ENCODE peak calls at places on chromosome 5, in five cellular contexts. R is aorta, C is uterus, S is A549, M is cardiac muscle cell. L is an unnamed sample. For H3K4me1, the result is how much of the 10 kb centered on the place peaks cover.

GRCh38 chr5:45847877-45848276 is 151.7 kb upstream of the HCN1 start:
- DNase-seq in R (no peak), S (no peak), C (no peak), M (no peak), L (no peak)

GRCh38 chr5:172676914-172677475 is 35.9 kb downstream of the NEURL1B start:
- DNase-seq in M (no peak), R (no peak), C (no peak), S (no peak), L (no peak)

GRCh38 chr5:105982526-105982925 is 1688.2 kb downstream of the EFNA5 start:
- DNase-seq in M (no peak), C (no peak), S (no peak), R (no peak), L (no peak)

GRCh38 chr5:96901384-96901783 is 25.1 kb downstream of the ERAP2 start:
- DNase-seq in S (peak), M (no peak), C (no peak), R (no peak), L (no peak)

GRCh38 chr5:37722236-37723146 is 117.3 kb downstream of the GDNF start:
- DNase-seq in M (peak), R (no peak), C (no peak), S (peak), L (no peak)

GRCh38 chr5:75567710-75568109 is 43.5 kb upstream of the ANKDD1B start:
- DNase-seq in S (peak), M (peak), C (no peak), R (no peak), L (no peak)

GRCh38 chr5:73821003-73821402 is 195.0 kb downstream of the ARHGEF28 start:
- DNase-seq in C (no peak), M (peak), S (no peak), R (no peak), L (no peak)

GRCh38 chr5:148729182-148729581 is 74.9 kb upstream of the HTR4 start:
- DNase-seq in R (no peak), M (peak), C (no peak), S (peak), L (no peak)

GRCh38 chr5:42483472-42484154 is 60.4 kb downstream of the GHR start:
- DNase-seq in M (no peak), C (no peak), R (no peak), S (no peak), L (no peak)

GRCh38 chr5:100647461-100648230 is 112.5 kb downstream of the FAM174A start:
- DNase-seq in S (peak), R (peak), C (peak), M (peak), L (no peak)

DNA sequence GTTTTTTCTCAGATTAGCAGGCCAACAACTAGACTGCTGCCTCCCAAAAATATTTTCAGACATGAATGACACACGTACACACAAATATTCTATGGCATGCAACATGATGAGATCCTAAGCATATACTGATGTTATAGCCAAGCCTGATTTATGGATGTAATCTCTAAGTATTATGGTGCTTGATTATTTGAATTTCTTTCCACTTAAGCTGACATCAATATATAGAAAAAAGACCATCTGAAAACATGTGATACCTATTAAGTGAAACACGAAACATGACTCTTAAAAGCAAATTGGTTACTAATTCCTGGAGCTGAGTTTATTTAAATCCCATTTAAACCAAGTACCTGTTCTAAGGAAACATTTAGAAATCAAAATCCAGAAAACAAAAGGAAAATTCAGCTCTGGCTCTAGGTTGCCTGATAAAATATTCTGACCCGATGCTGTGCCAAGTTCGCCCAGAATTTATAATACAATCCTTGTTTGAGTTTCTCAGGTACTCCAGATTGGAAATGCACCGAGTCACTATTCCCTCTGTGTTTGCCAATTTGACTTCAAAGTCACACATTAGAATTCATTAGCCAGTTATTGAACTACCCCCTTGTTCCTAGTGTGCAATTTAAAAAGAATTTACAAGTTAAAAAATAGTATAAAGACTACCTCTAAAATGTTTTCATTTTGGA is 548.6 kb downstream of the CSNK1G3 start:
- DNase-seq in C (no peak), S (no peak), M (no peak), R (no peak), L (no peak)
- H3K4me1 ChIP-seq in C (under half), S (under half), M (under half), R (under half), L (under half)

GRCh38 chr5:36656556-36656955 is 50.1 kb downstream of the SLC1A3 start:
- DNase-seq in S (no peak), C (no peak), R (no peak), M (no peak), L (no peak)
- H3K4me1 ChIP-seq in S (under half), C (under half), R (under half), M (under half), L (half or more)

GRCh38 chr5:151812757-151813309 is 41.1 kb downstream of the G3BP1 start:
- DNase-seq in C (no peak), M (peak), S (no peak), R (no peak), L (no peak)

GRCh38 chr5:151810449-151810848 is 38.7 kb downstream of the G3BP1 start:
- DNase-seq in M (peak), R (no peak), C (no peak), S (no peak), L (no peak)

GRCh38 chr5:151810907-151811306 is 39.2 kb downstream of the G3BP1 start:
- DNase-seq in R (no peak), M (no peak), S (no peak), C (no peak), L (no peak)

GRCh38 chr5:151808451-151809169 is 36.9 kb downstream of the G3BP1 start:
- DNase-seq in R (no peak), M (peak), C (no peak), S (no peak), L (no peak)

DNA sequence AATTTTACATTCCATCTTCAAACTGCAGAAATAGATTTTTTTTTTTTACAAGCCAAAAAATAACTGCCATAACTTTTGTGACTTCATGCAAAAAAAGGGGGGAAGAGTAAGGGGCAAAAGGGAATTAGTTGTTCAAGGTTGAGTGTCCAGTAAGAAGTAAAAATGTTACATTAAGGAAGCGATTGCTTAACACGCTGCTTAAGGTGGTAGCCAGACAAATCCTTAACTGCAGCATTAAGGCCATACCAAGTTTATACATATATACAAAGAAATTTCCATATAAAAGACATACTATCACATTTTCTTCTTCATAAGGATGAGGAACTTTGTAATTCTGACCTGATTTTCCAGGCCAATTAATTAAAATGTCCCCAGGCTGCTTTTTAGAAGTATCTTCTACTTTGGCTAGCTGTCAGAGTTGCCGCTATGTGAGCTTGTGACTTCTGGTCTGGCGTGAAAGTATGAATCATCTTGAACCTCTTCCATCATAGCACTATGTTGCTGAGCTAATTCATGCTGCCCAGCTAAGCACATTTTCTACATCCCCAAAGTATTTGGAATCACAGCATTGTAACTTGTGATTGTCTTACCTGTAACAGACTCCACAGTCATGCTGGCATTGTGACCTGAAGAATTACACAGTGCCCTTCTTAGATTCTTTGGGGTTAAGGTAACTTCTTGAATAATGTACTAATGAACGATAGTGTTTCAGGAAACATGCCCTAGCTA is 40.0 kb downstream of the G3BP1 start:
- DNase-seq in S (no peak), C (peak), R (no peak), M (peak), L (no peak)
- H3K4me1 ChIP-seq in S (under half), C (under half), R (under half), M (under half), L (under half)

DNA sequence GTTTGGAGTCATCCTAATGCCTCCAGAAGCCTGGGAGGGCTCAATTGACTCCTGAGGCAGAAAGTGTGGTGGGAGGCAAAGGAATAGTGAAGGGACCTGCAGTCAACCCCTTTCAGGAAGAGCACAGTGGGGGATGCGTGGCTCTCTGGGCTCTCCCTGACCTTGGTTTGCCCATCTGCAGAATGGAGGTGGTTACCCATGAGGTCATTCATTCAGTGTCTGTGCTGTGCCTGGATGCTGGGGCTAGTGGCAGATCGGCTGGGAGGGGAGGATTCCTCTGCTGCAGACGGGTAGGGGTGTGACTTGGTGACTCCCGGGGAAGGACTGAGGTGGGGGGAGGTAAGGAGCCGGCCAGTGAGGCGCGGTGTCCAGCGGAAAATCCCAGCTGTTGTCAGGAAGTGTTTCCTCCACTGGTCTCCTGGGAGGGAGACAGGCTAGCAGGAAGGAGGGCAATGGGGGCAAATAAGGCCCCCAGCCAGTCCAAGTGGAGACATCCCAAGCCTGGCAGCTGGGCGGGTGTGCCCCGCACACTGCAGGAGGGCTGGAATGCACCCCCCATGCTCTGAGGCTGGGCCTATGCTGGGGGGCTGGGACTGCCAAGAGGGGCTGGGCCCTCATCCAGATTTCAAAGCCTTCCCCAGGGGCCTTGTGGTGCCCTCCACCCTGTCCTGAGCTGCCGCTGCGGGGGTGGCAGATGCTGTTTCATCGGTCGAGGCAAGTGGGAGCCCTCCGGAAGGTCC is 10.9 kb downstream of the CXXC5 start:
- DNase-seq in S (peak), C (peak), M (peak), R (peak), L (peak)
- H3K4me1 ChIP-seq in S (half or more), C (under half), M (half or more), R (under half), L (half or more)

GRCh38 chr5:135228236-135228635 is 170.8 kb downstream of the MACROH2A1 start:
- DNase-seq in R (peak), C (no peak), M (no peak), S (no peak), L (no peak)

GRCh38 chr5:135229122-135229521 is 169.9 kb downstream of the MACROH2A1 start:
- DNase-seq in M (no peak), S (no peak), C (no peak), R (peak), L (no peak)

GRCh38 chr5:135231289-135231688 is 167.7 kb downstream of the MACROH2A1 start:
- DNase-seq in S (no peak), C (no peak), M (no peak), R (peak), L (no peak)

GRCh38 chr5:135230326-135230925 is 168.6 kb downstream of the MACROH2A1 start:
- DNase-seq in R (peak), C (peak), S (no peak), M (peak), L (peak)

GRCh38 chr5:135229679-135230132 is 169.3 kb downstream of the MACROH2A1 start:
- DNase-seq in C (no peak), S (peak), R (peak), M (no peak), L (no peak)
- H3K4me1 ChIP-seq in C (under half), S (under half), R (under half), M (under half), L (under half)

DNA sequence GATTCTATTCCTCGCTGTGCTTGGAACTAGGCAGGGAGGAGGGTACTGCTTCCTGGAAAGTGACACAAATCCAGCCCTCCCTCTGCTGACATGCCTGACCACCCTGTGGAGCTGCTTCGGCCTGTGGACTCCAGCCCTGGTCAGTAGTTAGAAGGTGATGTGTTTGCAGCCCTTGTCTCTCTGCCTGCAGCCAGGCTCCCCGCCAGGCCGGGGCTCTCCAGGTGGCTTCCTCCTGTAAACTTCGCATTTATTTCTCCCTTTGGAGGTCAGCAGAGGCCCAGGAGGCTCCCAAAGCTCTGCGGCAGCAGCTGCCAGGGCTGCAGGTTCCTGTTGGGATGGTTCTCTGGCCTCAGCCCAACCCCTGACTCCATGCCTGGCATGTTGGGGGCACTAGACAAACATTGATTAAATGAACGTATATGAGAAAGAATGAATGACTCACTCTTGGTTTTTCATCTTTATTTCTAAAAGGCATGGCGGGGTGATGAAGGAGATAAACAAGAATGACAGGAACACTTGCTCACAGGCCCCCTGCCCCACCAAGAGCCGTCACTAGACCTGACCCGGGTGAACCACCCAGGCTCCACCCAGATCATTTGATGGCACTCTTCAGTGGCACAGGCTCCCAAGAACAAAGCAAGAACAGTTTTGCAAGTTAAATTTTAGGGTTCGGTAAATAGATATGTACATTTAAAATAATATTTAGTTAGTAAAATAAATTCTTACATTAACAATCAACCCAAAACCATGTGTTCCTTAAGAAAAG is 8.4 kb upstream of the IRX2 start:
- DNase-seq in R (no peak), S (no peak), C (no peak), M (no peak), L (no peak)
- H3K4me1 ChIP-seq in R (under half), S (under half), C (under half), M (under half), L (under half)